ENCODE peak calls at places on chromosomes 4 and X, in seven cellular contexts. W, L, C, E, N, H and Y are unnamed samples.

GRCh38 chr4:21320034-21320433 is 619.8 kb downstream of the PACRGL start:
- DNase-seq in W (no peak), L (no peak), C (no peak), E (no peak), N (no peak), H (no peak), Y (no peak)

GRCh38 chr4:74096265-74096980 is 2.6 kb downstream of the CXCL2 start:
- DNase-seq in W (no peak), L (no peak), C (no peak), E (peak; percentile 58), N (no peak), H (no peak), Y (no peak)

GRCh38 chrX:110409925-110410324 is 51.3 kb downstream of the RTL9 start:
- DNase-seq in W (no peak), L (peak; percentile 59), C (no peak), E (no peak), N (no peak), H (no peak), Y (no peak)

GRCh38 chr4:5433196-5433595 is 275.2 kb downstream of the EVC2 start:
- DNase-seq in W (no peak), L (no peak), C (no peak), E (no peak), N (no peak), H (no peak), Y (no peak)

GRCh38 chr4:1060121-1060520 is 48.7 kb downstream of the FGFRL1 start:
- DNase-seq in W (no peak), L (no peak), C (no peak), E (no peak), N (no peak), H (no peak), Y (no peak)

GRCh38 chr4:84578540-84579409 is 4.2 kb upstream of the CDS1 start:
- DNase-seq in W (peak; percentile 32), L (peak; percentile 68), C (no peak), E (no peak), N (no peak), H (no peak), Y (no peak)

GRCh38 chr4:154456240-154456639 is 35.4 kb downstream of the DCHS2 start:
- DNase-seq in W (no peak), L (no peak), C (no peak), E (no peak), N (no peak), H (no peak), Y (no peak)

GRCh38 chr4:38504396-38504715 is 159.6 kb upstream of the KLF3 start:
- DNase-seq in W (no peak), L (no peak), C (no peak), E (no peak), N (no peak), H (no peak), Y (no peak)

GRCh38 chr4:153223935-153224334 is 19.7 kb downstream of the TRIM2 start:
- DNase-seq in W (peak; percentile 14), L (peak; percentile 56), C (no peak), E (no peak), N (no peak), H (no peak), Y (no peak)

GRCh38 chrX:49303346-49303745 is at the start of gene GAGE10:
- DNase-seq in W (no peak), L (no peak), C (no peak), E (no peak), N (no peak), H (no peak), Y (no peak)

GRCh38 chr4:24137963-24138601 is 248.2 kb upstream of the PPARGC1A start:
- DNase-seq in W (no peak), L (no peak), C (no peak), E (peak; percentile 76), N (no peak), H (no peak), Y (no peak)

GRCh38 chr4:142142403-142142802 is 506.0 kb downstream of the IL15 start:
- DNase-seq in W (no peak), L (no peak), C (no peak), E (no peak), N (no peak), H (no peak), Y (no peak)

GRCh38 chr4:168648929-168649328 is 152.1 kb downstream of the PALLD start:
- DNase-seq in W (no peak), L (peak; percentile 88), C (no peak), E (no peak), N (no peak), H (no peak), Y (no peak)